ENCODE peak calls at places on chromosomes 13 and 19, in seven cellular contexts. S is endothelial cell of umbilical vein, O is psoas muscle, R is GM23338, Y is esophagus squamous epithelium, H is breast epithelium, P is astrocyte. Q is an unnamed sample.

GRCh38 chr19:40147338-40147692 is 43.9 kb upstream of the MAP3K10 start:
- DNase-seq in S (no peak), O (no peak), R (no peak), Y (no peak), H (no peak), P (no peak), Q (no peak)

GRCh38 chr13:95098916-95099315 is 202.3 kb downstream of the ABCC4 start:
- DNase-seq in S (peak; percentile 29), O (no peak), R (no peak), Y (no peak), H (no peak), P (no peak), Q (no peak)

GRCh38 chr13:80923907-80924306 is 583.0 kb upstream of the SPRY2 start:
- DNase-seq in S (peak; percentile 22), O (no peak), R (peak; percentile 8), Y (no peak), H (no peak), P (no peak), Q (no peak)

GRCh38 chr19:52961981-52962380 is 700 bp downstream of the ZNF816 start:
- DNase-seq in S (no peak), O (no peak), R (no peak), Y (no peak), H (no peak), P (no peak), Q (peak; percentile 1)

GRCh38 chr13:41458187-41458938 is 1.0 kb downstream of the RGCC start:
- DNase-seq in S (peak; percentile 52), O (peak; percentile 40), R (peak; percentile 55), Y (peak; percentile 12), H (no peak), P (peak; percentile 14), Q (no peak)

GRCh38 chr19:10839071-10840050 is 3.3 kb upstream of the TMED1 start:
- DNase-seq in S (no peak), O (no peak), R (no peak), Y (no peak), H (no peak), P (no peak), Q (no peak)

GRCh38 chr13:95337597-95337996 is 36.3 kb upstream of the ABCC4 start:
- DNase-seq in S (no peak), O (no peak), R (no peak), Y (no peak), H (no peak), P (no peak), Q (no peak)

GRCh38 chr13:66951426-66951825 is 278.7 kb downstream of the PCDH9 start:
- DNase-seq in S (no peak), O (no peak), R (peak; percentile 31), Y (no peak), H (no peak), P (no peak), Q (no peak)

GRCh38 chr13:44815507-44816074 is 173.7 kb downstream of the NUFIP1 start:
- DNase-seq in S (peak; percentile 54), O (no peak), R (peak; percentile 62), Y (no peak), H (peak; percentile 86), P (peak; percentile 99), Q (peak; percentile 96)

GRCh38 chr13:92074658-92075057 is 676.2 kb downstream of the GPC5 start:
- DNase-seq in S (no peak), O (no peak), R (peak; percentile 65), Y (no peak), H (no peak), P (no peak), Q (no peak)

GRCh38 chr19:33552191-33552927 is 30.8 kb upstream of the PEPD start:
- DNase-seq in S (no peak), O (no peak), R (no peak), Y (no peak), H (no peak), P (no peak), Q (no peak)

GRCh38 chr13:25732146-25732865 is 319.5 kb downstream of the SHISA2 start:
- DNase-seq in S (no peak), O (no peak), R (no peak), Y (no peak), H (no peak), P (peak; percentile 83), Q (peak; percentile 92)

DNA sequence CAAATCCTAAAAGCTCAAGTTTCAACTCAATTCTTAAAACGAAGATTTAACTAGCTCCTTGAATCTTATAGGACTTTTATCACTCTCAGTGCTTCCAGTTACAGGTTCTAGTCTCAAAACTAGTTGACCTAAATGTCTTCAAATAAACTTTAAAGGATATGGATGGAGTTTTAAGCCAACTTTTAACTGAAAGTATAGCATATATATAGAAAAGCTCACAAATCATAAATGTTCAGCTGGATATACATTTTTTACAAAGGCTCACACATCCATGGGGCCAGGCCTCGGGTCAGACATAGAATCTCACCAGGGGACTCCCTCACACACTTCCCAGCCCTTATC is 47.1 kb upstream of the ARHGEF7 start:
- DNase-seq in S (no peak), O (no peak), R (no peak), Y (no peak), H (no peak), P (no peak), Q (no peak)
- H3K27ac ChIP-seq in S (no peak overlapping the region), O (peak overlapping the region; percentile 69), R (no peak overlapping the region), Y (no peak overlapping the region), H (no peak overlapping the region), P (no peak overlapping the region), Q (no peak overlapping the region)

GRCh38 chr19:42313096-42313839 is at the start of gene TMEM145:
- DNase-seq in S (peak; percentile 19), O (peak; percentile 47), R (peak; percentile 84), Y (no peak), H (no peak), P (peak; percentile 41), Q (no peak)
- TF ChIP-seq CTCF in S (no peak), O (no peak), R (peak; percentile 20), Y (no peak), H (no peak), P (no peak), Q (peak; percentile 46)

GRCh38 chr19:3042545-3043267 is 13.6 kb upstream of the TLE2 start:
- DNase-seq in S (no peak), O (no peak), R (no peak), Y (no peak), H (no peak), P (no peak), Q (no peak)
- H3K4me3 ChIP-seq in S (no peak overlapping the region), O (no peak overlapping the region), R (peak overlapping the region; percentile 46), Y (no peak overlapping the region), H (no peak overlapping the region), P (no peak overlapping the region), Q (no peak overlapping the region)

GRCh38 chr19:1316466-1316865 is 30.8 kb downstream of the EFNA2 start:
- DNase-seq in S (no peak), O (no peak), R (no peak), Y (no peak), H (no peak), P (no peak), Q (no peak)
- H3K27ac ChIP-seq in S (no peak overlapping the region), O (no peak overlapping the region), R (no peak overlapping the region), Y (no peak overlapping the region), H (no peak overlapping the region), P (no peak overlapping the region), Q (no peak overlapping the region)

GRCh38 chr19:3554254-3555083 is 2.9 kb downstream of the MFSD12 start:
- DNase-seq in S (no peak), O (no peak), R (no peak), Y (no peak), H (no peak), P (no peak), Q (no peak)

GRCh38 chr19:3557461-3558248 is at the start of gene MFSD12:
- DNase-seq in S (peak; percentile 91), O (peak; percentile 97), R (peak; percentile 98), Y (peak; percentile 72), H (peak; percentile 93), P (peak; percentile 91), Q (peak; percentile 90)

GRCh38 chr19:3556423-3556977 is 886 bp downstream of the MFSD12 start:
- DNase-seq in S (no peak), O (no peak), R (no peak), Y (no peak), H (no peak), P (no peak), Q (no peak)

GRCh38 chr19:3555653-3556422 is 1.5 kb downstream of the MFSD12 start:
- DNase-seq in S (no peak), O (no peak), R (no peak), Y (no peak), H (no peak), P (no peak), Q (no peak)

DNA sequence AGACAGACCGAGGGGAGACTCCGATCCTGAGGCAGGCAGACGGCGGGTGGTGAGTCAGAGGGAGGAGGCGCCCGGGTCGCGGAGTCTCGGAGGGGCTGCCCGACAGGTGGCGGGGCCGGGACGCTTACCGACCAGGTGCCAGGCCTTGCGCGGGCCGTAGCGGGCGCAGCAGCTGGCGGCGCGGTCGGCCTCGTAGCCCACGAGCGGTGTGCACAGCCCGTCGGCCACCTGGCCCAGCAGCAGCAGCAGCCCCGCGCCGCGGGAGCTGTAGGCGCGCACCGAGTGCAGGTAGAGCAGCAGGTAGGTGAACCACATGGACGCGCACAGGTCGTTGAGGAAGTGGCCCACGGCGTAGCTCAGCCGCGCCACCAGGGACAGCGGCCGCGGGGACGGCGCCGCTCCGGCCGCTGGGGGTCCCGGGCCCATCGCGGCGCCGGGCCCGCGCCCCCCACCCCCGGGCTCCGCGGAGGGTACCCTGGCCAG is 367 bp downstream of the MFSD12 start:
- DNase-seq in S (peak; percentile 40), O (peak; percentile 61), R (peak; percentile 51), Y (no peak), H (no peak), P (peak; percentile 20), Q (no peak)
- TF ChIP-seq CTCF in S (no peak), O (no peak), R (no peak), Y (no peak), H (no peak), P (no peak), Q (peak; percentile 4)

GRCh38 chr13:100715604-100716003 is 41.0 kb upstream of the TMTC4 start:
- DNase-seq in S (no peak), O (no peak), R (no peak), Y (no peak), H (no peak), P (no peak), Q (no peak)
- H3K4me3 ChIP-seq in S (no peak overlapping the region), O (no peak overlapping the region), R (no peak overlapping the region), Y (no peak overlapping the region), H (no peak overlapping the region), P (no peak overlapping the region), Q (no peak overlapping the region)

GRCh38 chr19:5107432-5108122 is 138.7 kb downstream of the KDM4B start:
- DNase-seq in S (no peak), O (no peak), R (no peak), Y (no peak), H (no peak), P (peak; percentile 32), Q (peak; percentile 8)

GRCh38 chr19:5108123-5108613 is 139.3 kb downstream of the KDM4B start:
- DNase-seq in S (no peak), O (no peak), R (no peak), Y (no peak), H (no peak), P (no peak), Q (no peak)

GRCh38 chr19:5106361-5106760 is 137.4 kb downstream of the KDM4B start:
- DNase-seq in S (no peak), O (no peak), R (no peak), Y (no peak), H (no peak), P (no peak), Q (no peak)

GRCh38 chr19:5108866-5109265 is 140.0 kb downstream of the KDM4B start:
- DNase-seq in S (no peak), O (no peak), R (no peak), Y (no peak), H (no peak), P (no peak), Q (no peak)

GRCh38 chr19:5106971-5107370 is 138.1 kb downstream of the KDM4B start:
- DNase-seq in S (no peak), O (no peak), R (no peak), Y (no peak), H (no peak), P (no peak), Q (no peak)
- H3K27ac ChIP-seq in S (no peak overlapping the region), O (no peak overlapping the region), R (no peak overlapping the region), Y (no peak overlapping the region), H (no peak overlapping the region), P (no peak overlapping the region), Q (no peak overlapping the region)